ENCODE peak calls at places on chromosomes 5 and 9, in eight cellular contexts. N, B, F, J, L, A, P and H are unnamed samples.

GRCh38 chr5:149728303-149728702 is 1.8 kb upstream of the PPARGC1B start:
- DNase-seq in F (no peak), P (no peak), N (no peak), B (no peak), J (peak; percentile 77), L (no peak), A (no peak), H (no peak)

GRCh38 chr9:135605238-135605781 is 34.0 kb downstream of the GLT6D1 start:
- DNase-seq in A (no peak), F (no peak), N (no peak), B (no peak), P (no peak), L (no peak), J (no peak), H (no peak)

GRCh38 chr5:73815631-73816030 is 189.6 kb downstream of the ARHGEF28 start:
- DNase-seq in A (no peak), F (no peak), J (no peak), N (no peak), B (no peak), L (no peak), P (no peak), H (no peak)

GRCh38 chr5:57181151-57181550 is 7.3 kb downstream of the GPBP1 start:
- DNase-seq in L (no peak), B (no peak), J (no peak), P (no peak), A (peak; percentile 67), N (no peak), F (no peak), H (no peak)

GRCh38 chr9:127783111-127783621 is 2.7 kb upstream of the CDK9 start:
- DNase-seq in L (peak; percentile 51), J (peak; percentile 74), P (no peak), N (peak; percentile 71), B (no peak), F (no peak), A (peak; percentile 95), H (peak; percentile 51)

GRCh38 chr5:1105350-1106265 is 6.3 kb downstream of the SLC12A7 start:
- DNase-seq in A (peak; percentile 89), P (no peak), B (no peak), J (peak; percentile 87), N (no peak), L (no peak), F (peak; percentile 97), H (no peak)

GRCh38 chr9:124409410-124409809 is 5.8 kb downstream of the PSMB7 start:
- DNase-seq in P (no peak), L (no peak), A (no peak), B (no peak), J (no peak), F (no peak), N (no peak), H (no peak)

GRCh38 chr5:9186069-9186468 is 359.8 kb downstream of the SEMA5A start:
- DNase-seq in N (no peak), P (no peak), J (no peak), F (no peak), B (no peak), L (no peak), A (no peak), H (no peak)

GRCh38 chr9:87148391-87149237 is 201.3 kb upstream of the GAS1 start:
- DNase-seq in P (peak; percentile 77), L (peak; percentile 83), F (no peak), J (peak; percentile 46), A (no peak), B (peak; percentile 79), N (peak; percentile 92), H (peak; percentile 89)